ENCODE peak calls at places on chromosomes 4 and X, in ten cellular contexts. One of them, this sample, is unnamed.

GRCh38 chr4:72974694-72975487 is 94.6 kb downstream of the COX18 start:
- DNase-seq in hepatocyte: no peak
- DNase-seq in GM23338: no peak
- DNase-seq in Karpas-422: no peak
- DNase-seq in OCI-LY7: no peak
- DNase-seq in HCT116: no peak
- DNase-seq in PC-3: peak; percentile 56
- DNase-seq in MM.1S: no peak
- DNase-seq in SK-N-SH: no peak
- DNase-seq in PC-9: no peak
- DNase-seq in this sample: peak; percentile 43

GRCh38 chr4:55736605-55737183 is 82.9 kb upstream of the EXOC1L start:
- DNase-seq in hepatocyte: no peak
- DNase-seq in GM23338: peak; percentile 37
- DNase-seq in Karpas-422: peak; percentile 61
- DNase-seq in OCI-LY7: peak; percentile 7
- DNase-seq in HCT116: peak; percentile 23
- DNase-seq in PC-3: peak; percentile 64
- DNase-seq in MM.1S: peak; percentile 19
- DNase-seq in SK-N-SH: peak; percentile 19
- DNase-seq in PC-9: no peak
- DNase-seq in this sample: peak; percentile 32

GRCh38 chr4:131370846-131371245 is 1778.2 kb upstream of the PCDH10 start:
- DNase-seq in hepatocyte: peak; percentile 39
- DNase-seq in GM23338: no peak
- DNase-seq in Karpas-422: no peak
- DNase-seq in OCI-LY7: no peak
- DNase-seq in HCT116: no peak
- DNase-seq in PC-3: peak; percentile 20
- DNase-seq in MM.1S: no peak
- DNase-seq in SK-N-SH: no peak
- DNase-seq in PC-9: no peak
- DNase-seq in this sample: no peak

GRCh38 chr4:115972967-115973366 is 859.5 kb upstream of the NDST4 start:
- DNase-seq in hepatocyte: no peak
- DNase-seq in GM23338: peak; percentile 50
- DNase-seq in Karpas-422: no peak
- DNase-seq in OCI-LY7: no peak
- DNase-seq in HCT116: no peak
- DNase-seq in PC-3: no peak
- DNase-seq in MM.1S: no peak
- DNase-seq in SK-N-SH: no peak
- DNase-seq in PC-9: no peak
- DNase-seq in this sample: no peak

GRCh38 chr4:1099684-1100335 is 13.6 kb downstream of the RNF212 start:
- DNase-seq in hepatocyte: peak; percentile 58
- DNase-seq in GM23338: no peak
- DNase-seq in Karpas-422: no peak
- DNase-seq in OCI-LY7: no peak
- DNase-seq in HCT116: no peak
- DNase-seq in PC-3: no peak
- DNase-seq in MM.1S: no peak
- DNase-seq in SK-N-SH: peak; percentile 2
- DNase-seq in PC-9: no peak
- DNase-seq in this sample: no peak

GRCh38 chr4:167509551-167509950 is 275.3 kb upstream of the SPOCK3 start:
- DNase-seq in hepatocyte: no peak
- DNase-seq in GM23338: no peak
- DNase-seq in Karpas-422: no peak
- DNase-seq in OCI-LY7: no peak
- DNase-seq in HCT116: no peak
- DNase-seq in PC-3: peak; percentile 62
- DNase-seq in MM.1S: no peak
- DNase-seq in SK-N-SH: no peak
- DNase-seq in PC-9: no peak
- DNase-seq in this sample: no peak

GRCh38 chr4:3017504-3017903 is 54.1 kb downstream of the GRK4 start:
- DNase-seq in hepatocyte: no peak
- DNase-seq in GM23338: no peak
- DNase-seq in Karpas-422: no peak
- DNase-seq in OCI-LY7: no peak
- DNase-seq in HCT116: no peak
- DNase-seq in PC-3: no peak
- DNase-seq in MM.1S: no peak
- DNase-seq in SK-N-SH: peak; percentile 44
- DNase-seq in PC-9: no peak
- DNase-seq in this sample: no peak

GRCh38 chrX:107742754-107743191 is 32.8 kb downstream of the TSC22D3 start:
- DNase-seq in hepatocyte: no peak
- DNase-seq in GM23338: no peak
- DNase-seq in Karpas-422: no peak
- DNase-seq in OCI-LY7: no peak
- DNase-seq in HCT116: no peak
- DNase-seq in PC-3: no peak
- DNase-seq in MM.1S: no peak
- DNase-seq in SK-N-SH: no peak
- DNase-seq in PC-9: no peak
- DNase-seq in this sample: no peak

GRCh38 chr4:6030679-6031078 is 12.4 kb upstream of the C4orf50 start:
- DNase-seq in hepatocyte: no peak
- DNase-seq in GM23338: no peak
- DNase-seq in Karpas-422: no peak
- DNase-seq in OCI-LY7: no peak
- DNase-seq in HCT116: no peak
- DNase-seq in PC-3: no peak
- DNase-seq in MM.1S: no peak
- DNase-seq in SK-N-SH: no peak
- DNase-seq in PC-9: no peak
- DNase-seq in this sample: no peak

GRCh38 chr4:105815701-105816100 is 79.6 kb upstream of the NPNT start:
- DNase-seq in hepatocyte: no peak
- DNase-seq in GM23338: no peak
- DNase-seq in Karpas-422: no peak
- DNase-seq in OCI-LY7: no peak
- DNase-seq in HCT116: no peak
- DNase-seq in PC-3: no peak
- DNase-seq in MM.1S: no peak
- DNase-seq in SK-N-SH: no peak
- DNase-seq in PC-9: no peak
- DNase-seq in this sample: no peak

GRCh38 chrX:48956728-48957414 is 536 bp downstream of the OTUD5 start:
- DNase-seq in hepatocyte: peak; percentile 27
- DNase-seq in GM23338: no peak
- DNase-seq in Karpas-422: no peak
- DNase-seq in OCI-LY7: no peak
- DNase-seq in HCT116: no peak
- DNase-seq in PC-3: no peak
- DNase-seq in MM.1S: peak; percentile 27
- DNase-seq in SK-N-SH: no peak
- DNase-seq in PC-9: no peak
- DNase-seq in this sample: peak; percentile 48

GRCh38 chrX:133529578-133529977 is 114.3 kb upstream of the GPC4 start:
- DNase-seq in hepatocyte: no peak
- DNase-seq in GM23338: no peak
- DNase-seq in Karpas-422: no peak
- DNase-seq in OCI-LY7: no peak
- DNase-seq in HCT116: no peak
- DNase-seq in PC-3: no peak
- DNase-seq in MM.1S: no peak
- DNase-seq in SK-N-SH: no peak
- DNase-seq in PC-9: no peak
- DNase-seq in this sample: no peak

GRCh38 chr4:174061026-174061425 is 222.4 kb downstream of the FBXO8 start:
- DNase-seq in hepatocyte: no peak
- DNase-seq in GM23338: no peak
- DNase-seq in Karpas-422: no peak
- DNase-seq in OCI-LY7: no peak
- DNase-seq in HCT116: no peak
- DNase-seq in PC-3: no peak
- DNase-seq in MM.1S: no peak
- DNase-seq in SK-N-SH: no peak
- DNase-seq in PC-9: no peak
- DNase-seq in this sample: no peak

GRCh38 chr4:171932238-171932637 is 119.0 kb downstream of the GALNTL6 start:
- DNase-seq in hepatocyte: no peak
- DNase-seq in GM23338: no peak
- DNase-seq in Karpas-422: no peak
- DNase-seq in OCI-LY7: no peak
- DNase-seq in HCT116: no peak
- DNase-seq in PC-3: no peak
- DNase-seq in MM.1S: no peak
- DNase-seq in SK-N-SH: no peak
- DNase-seq in PC-9: no peak
- DNase-seq in this sample: no peak

GRCh38 chr4:171924761-171925376 is 111.7 kb downstream of the GALNTL6 start:
- DNase-seq in hepatocyte: no peak
- DNase-seq in GM23338: peak; percentile 10
- DNase-seq in Karpas-422: no peak
- DNase-seq in OCI-LY7: no peak
- DNase-seq in HCT116: no peak
- DNase-seq in PC-3: no peak
- DNase-seq in MM.1S: no peak
- DNase-seq in SK-N-SH: no peak
- DNase-seq in PC-9: no peak
- DNase-seq in this sample: no peak

GRCh38 chr4:171928336-171928735 is 115.1 kb downstream of the GALNTL6 start:
- DNase-seq in hepatocyte: no peak
- DNase-seq in GM23338: no peak
- DNase-seq in Karpas-422: no peak
- DNase-seq in OCI-LY7: no peak
- DNase-seq in HCT116: no peak
- DNase-seq in PC-3: no peak
- DNase-seq in MM.1S: no peak
- DNase-seq in SK-N-SH: no peak
- DNase-seq in PC-9: no peak
- DNase-seq in this sample: no peak

GRCh38 chr4:171929477-171929876 is 116.3 kb downstream of the GALNTL6 start:
- DNase-seq in hepatocyte: no peak
- DNase-seq in GM23338: no peak
- DNase-seq in Karpas-422: no peak
- DNase-seq in OCI-LY7: no peak
- DNase-seq in HCT116: no peak
- DNase-seq in PC-3: no peak
- DNase-seq in MM.1S: no peak
- DNase-seq in SK-N-SH: no peak
- DNase-seq in PC-9: no peak
- DNase-seq in this sample: no peak

GRCh38 chr4:171929907-171930306 is 116.7 kb downstream of the GALNTL6 start:
- DNase-seq in hepatocyte: no peak
- DNase-seq in GM23338: no peak
- DNase-seq in Karpas-422: no peak
- DNase-seq in OCI-LY7: no peak
- DNase-seq in HCT116: no peak
- DNase-seq in PC-3: no peak
- DNase-seq in MM.1S: no peak
- DNase-seq in SK-N-SH: no peak
- DNase-seq in PC-9: no peak
- DNase-seq in this sample: no peak
- H3K9me2 ChIP-seq in hepatocyte: peaks cover 3% of the 10 kb centered on the region
- H3K9me2 ChIP-seq in GM23338: no peaks in the 10 kb centered on the region
- H3K9me2 ChIP-seq in Karpas-422: no peaks in the 10 kb centered on the region
- H3K9me2 ChIP-seq in OCI-LY7: no peaks in the 10 kb centered on the region
- H3K9me2 ChIP-seq in HCT116: no peaks in the 10 kb centered on the region
- H3K9me2 ChIP-seq in PC-3: no peaks in the 10 kb centered on the region
- H3K9me2 ChIP-seq in MM.1S: no peaks in the 10 kb centered on the region
- H3K9me2 ChIP-seq in SK-N-SH: no peaks in the 10 kb centered on the region
- H3K9me2 ChIP-seq in PC-9: no peaks in the 10 kb centered on the region
- H3K9me2 ChIP-seq in this sample: no peaks in the 10 kb centered on the region

GRCh38 chrX:129783176-129783776 is 3.5 kb downstream of the SASH3 start:
- DNase-seq in hepatocyte: no peak
- DNase-seq in GM23338: no peak
- DNase-seq in Karpas-422: no peak
- DNase-seq in OCI-LY7: no peak
- DNase-seq in HCT116: no peak
- DNase-seq in PC-3: no peak
- DNase-seq in MM.1S: no peak
- DNase-seq in SK-N-SH: no peak
- DNase-seq in PC-9: no peak
- DNase-seq in this sample: no peak

GRCh38 chrX:129782706-129783105 is 3.0 kb downstream of the SASH3 start:
- DNase-seq in hepatocyte: no peak
- DNase-seq in GM23338: no peak
- DNase-seq in Karpas-422: no peak
- DNase-seq in OCI-LY7: no peak
- DNase-seq in HCT116: no peak
- DNase-seq in PC-3: no peak
- DNase-seq in MM.1S: no peak
- DNase-seq in SK-N-SH: no peak
- DNase-seq in PC-9: no peak
- DNase-seq in this sample: no peak

GRCh38 chrX:129787336-129788055 is 7.7 kb downstream of the SASH3 start:
- DNase-seq in hepatocyte: no peak
- DNase-seq in GM23338: no peak
- DNase-seq in Karpas-422: no peak
- DNase-seq in OCI-LY7: no peak
- DNase-seq in HCT116: no peak
- DNase-seq in PC-3: no peak
- DNase-seq in MM.1S: no peak
- DNase-seq in SK-N-SH: no peak
- DNase-seq in PC-9: no peak
- DNase-seq in this sample: no peak

GRCh38 chrX:129786210-129786651 is 6.5 kb downstream of the SASH3 start:
- DNase-seq in hepatocyte: no peak
- DNase-seq in GM23338: no peak
- DNase-seq in Karpas-422: peak; percentile 66
- DNase-seq in OCI-LY7: peak; percentile 83
- DNase-seq in HCT116: no peak
- DNase-seq in PC-3: no peak
- DNase-seq in MM.1S: peak; percentile 44
- DNase-seq in SK-N-SH: no peak
- DNase-seq in PC-9: no peak
- DNase-seq in this sample: no peak

GRCh38 chrX:129785160-129785947 is 5.6 kb downstream of the SASH3 start:
- DNase-seq in hepatocyte: no peak
- DNase-seq in GM23338: no peak
- DNase-seq in Karpas-422: no peak
- DNase-seq in OCI-LY7: no peak
- DNase-seq in HCT116: no peak
- DNase-seq in PC-3: no peak
- DNase-seq in MM.1S: no peak
- DNase-seq in SK-N-SH: no peak
- DNase-seq in PC-9: no peak
- DNase-seq in this sample: no peak
- H3K4me3 ChIP-seq in hepatocyte: no peak overlapping the region
- H3K4me3 ChIP-seq in GM23338: no peak overlapping the region
- H3K4me3 ChIP-seq in Karpas-422: no peak overlapping the region
- H3K4me3 ChIP-seq in OCI-LY7: peak overlapping the region; percentile 62
- H3K4me3 ChIP-seq in HCT116: no peak overlapping the region
- H3K4me3 ChIP-seq in PC-3: no peak overlapping the region
- H3K4me3 ChIP-seq in MM.1S: no peak overlapping the region
- H3K4me3 ChIP-seq in SK-N-SH: no peak overlapping the region
- H3K4me3 ChIP-seq in PC-9: no peak overlapping the region
- H3K4me3 ChIP-seq in this sample: no peak overlapping the region

GRCh38 chrX:16930392-16930791 is 16.1 kb upstream of the REPS2 start:
- DNase-seq in hepatocyte: no peak
- DNase-seq in GM23338: peak; percentile 21
- DNase-seq in Karpas-422: no peak
- DNase-seq in OCI-LY7: no peak
- DNase-seq in HCT116: no peak
- DNase-seq in PC-3: no peak
- DNase-seq in MM.1S: no peak
- DNase-seq in SK-N-SH: no peak
- DNase-seq in PC-9: no peak
- DNase-seq in this sample: no peak
- H3K9me2 ChIP-seq in hepatocyte: no peaks in the 10 kb centered on the region
- H3K9me2 ChIP-seq in GM23338: no peaks in the 10 kb centered on the region
- H3K9me2 ChIP-seq in Karpas-422: no peaks in the 10 kb centered on the region
- H3K9me2 ChIP-seq in OCI-LY7: no peaks in the 10 kb centered on the region
- H3K9me2 ChIP-seq in HCT116: no peaks in the 10 kb centered on the region
- H3K9me2 ChIP-seq in PC-3: no peaks in the 10 kb centered on the region
- H3K9me2 ChIP-seq in MM.1S: no peaks in the 10 kb centered on the region
- H3K9me2 ChIP-seq in SK-N-SH: no peaks in the 10 kb centered on the region
- H3K9me2 ChIP-seq in PC-9: no peaks in the 10 kb centered on the region
- H3K9me2 ChIP-seq in this sample: no peaks in the 10 kb centered on the region

GRCh38 chrX:124289443-124289842 is 43.0 kb upstream of the TEX13D start:
- DNase-seq in hepatocyte: no peak
- DNase-seq in GM23338: peak; percentile 65
- DNase-seq in Karpas-422: no peak
- DNase-seq in OCI-LY7: no peak
- DNase-seq in HCT116: no peak
- DNase-seq in PC-3: no peak
- DNase-seq in MM.1S: no peak
- DNase-seq in SK-N-SH: no peak
- DNase-seq in PC-9: no peak
- DNase-seq in this sample: no peak
- H3K4me3 ChIP-seq in hepatocyte: no peak overlapping the region
- H3K4me3 ChIP-seq in GM23338: no peak overlapping the region
- H3K4me3 ChIP-seq in Karpas-422: no peak overlapping the region
- H3K4me3 ChIP-seq in OCI-LY7: no peak overlapping the region
- H3K4me3 ChIP-seq in HCT116: no peak overlapping the region
- H3K4me3 ChIP-seq in PC-3: no peak overlapping the region
- H3K4me3 ChIP-seq in MM.1S: no peak overlapping the region
- H3K4me3 ChIP-seq in SK-N-SH: no peak overlapping the region
- H3K4me3 ChIP-seq in PC-9: no peak overlapping the region
- H3K4me3 ChIP-seq in this sample: no peak overlapping the region